ENCODE peak calls at places on chromosomes 6 and 20, in ten cellular contexts. One of them, this sample, is unnamed.

GRCh38 chr6:111154981-111155380 is 67.7 kb downstream of the SLC16A10 start:
- DNase-seq in transverse colon: no peak
- DNase-seq in esophagus muscularis mucosa: no peak
- DNase-seq in suprapubic skin: no peak
- DNase-seq in A549: no peak
- DNase-seq in ovary: no peak
- DNase-seq in upper lobe of left lung: no peak
- DNase-seq in H1: no peak
- DNase-seq in K562: no peak
- DNase-seq in GM12878: no peak
- DNase-seq in this sample: no peak

GRCh38 chr6:52551483-52552277 is 25.2 kb downstream of the TRAM2 start:
- DNase-seq in ovary: peak; percentile 50
- DNase-seq in GM12878: no peak
- DNase-seq in A549: no peak
- DNase-seq in transverse colon: peak; percentile 58
- DNase-seq in suprapubic skin: no peak
- DNase-seq in H1: no peak
- DNase-seq in esophagus muscularis mucosa: no peak
- DNase-seq in upper lobe of left lung: no peak
- DNase-seq in K562: no peak
- DNase-seq in this sample: peak; percentile 86

GRCh38 chr6:48151142-48151541 is 40.1 kb upstream of the PTCHD4 start:
- DNase-seq in suprapubic skin: no peak
- DNase-seq in A549: no peak
- DNase-seq in upper lobe of left lung: no peak
- DNase-seq in H1: no peak
- DNase-seq in GM12878: no peak
- DNase-seq in K562: no peak
- DNase-seq in transverse colon: no peak
- DNase-seq in ovary: no peak
- DNase-seq in esophagus muscularis mucosa: no peak
- DNase-seq in this sample: no peak

GRCh38 chr6:51514396-51515051 is 572.9 kb downstream of the PKHD1 start:
- DNase-seq in H1: no peak
- DNase-seq in suprapubic skin: no peak
- DNase-seq in GM12878: no peak
- DNase-seq in esophagus muscularis mucosa: no peak
- DNase-seq in ovary: no peak
- DNase-seq in upper lobe of left lung: no peak
- DNase-seq in A549: no peak
- DNase-seq in transverse colon: no peak
- DNase-seq in K562: no peak
- DNase-seq in this sample: no peak

GRCh38 chr6:46015119-46015968 is at the start of gene CLIC5:
- DNase-seq in H1: no peak
- DNase-seq in upper lobe of left lung: peak; percentile 90
- DNase-seq in suprapubic skin: no peak
- DNase-seq in ovary: peak; percentile 13
- DNase-seq in GM12878: no peak
- DNase-seq in esophagus muscularis mucosa: no peak
- DNase-seq in K562: no peak
- DNase-seq in A549: peak; percentile 8
- DNase-seq in transverse colon: peak; percentile 68
- DNase-seq in this sample: peak; percentile 38

GRCh38 chr6:50974319-50974718 is 155.6 kb downstream of the TFAP2B start:
- DNase-seq in K562: no peak
- DNase-seq in suprapubic skin: no peak
- DNase-seq in transverse colon: no peak
- DNase-seq in upper lobe of left lung: no peak
- DNase-seq in ovary: no peak
- DNase-seq in H1: no peak
- DNase-seq in esophagus muscularis mucosa: no peak
- DNase-seq in GM12878: no peak
- DNase-seq in A549: no peak
- DNase-seq in this sample: no peak

GRCh38 chr20:1323830-1324597 is 4.9 kb downstream of the SDCBP2 start:
- DNase-seq in H1: no peak
- DNase-seq in K562: no peak
- DNase-seq in ovary: peak; percentile 26
- DNase-seq in suprapubic skin: peak; percentile 53
- DNase-seq in transverse colon: no peak
- DNase-seq in esophagus muscularis mucosa: no peak
- DNase-seq in upper lobe of left lung: no peak
- DNase-seq in A549: no peak
- DNase-seq in GM12878: no peak
- DNase-seq in this sample: no peak

GRCh38 chr6:147508871-147509608 is 550 bp downstream of the SAMD5 start:
- DNase-seq in transverse colon: peak; percentile 15
- DNase-seq in A549: peak; percentile 5
- DNase-seq in K562: peak; percentile 52
- DNase-seq in ovary: peak; percentile 37
- DNase-seq in esophagus muscularis mucosa: no peak
- DNase-seq in upper lobe of left lung: peak; percentile 85
- DNase-seq in GM12878: no peak
- DNase-seq in suprapubic skin: no peak
- DNase-seq in H1: no peak
- DNase-seq in this sample: no peak

GRCh38 chr6:13953061-13953705 is 28.4 kb downstream of the RNF182 start:
- DNase-seq in H1: no peak
- DNase-seq in K562: no peak
- DNase-seq in suprapubic skin: no peak
- DNase-seq in ovary: no peak
- DNase-seq in transverse colon: no peak
- DNase-seq in GM12878: no peak
- DNase-seq in upper lobe of left lung: no peak
- DNase-seq in A549: no peak
- DNase-seq in esophagus muscularis mucosa: no peak
- DNase-seq in this sample: no peak

GRCh38 chr6:166937716-166938115 is 18.6 kb downstream of the RNASET2 start:
- DNase-seq in esophagus muscularis mucosa: no peak
- DNase-seq in H1: no peak
- DNase-seq in transverse colon: no peak
- DNase-seq in A549: no peak
- DNase-seq in GM12878: no peak
- DNase-seq in K562: no peak
- DNase-seq in upper lobe of left lung: no peak
- DNase-seq in suprapubic skin: no peak
- DNase-seq in ovary: no peak
- DNase-seq in this sample: no peak

GRCh38 chr6:68443704-68444103 is 191.4 kb upstream of the ADGRB3 start:
- DNase-seq in suprapubic skin: no peak
- DNase-seq in GM12878: no peak
- DNase-seq in upper lobe of left lung: no peak
- DNase-seq in K562: no peak
- DNase-seq in esophagus muscularis mucosa: no peak
- DNase-seq in transverse colon: no peak
- DNase-seq in A549: no peak
- DNase-seq in ovary: no peak
- DNase-seq in H1: no peak
- DNase-seq in this sample: no peak

GRCh38 chr6:68447112-68447511 is 188.0 kb upstream of the ADGRB3 start:
- DNase-seq in GM12878: no peak
- DNase-seq in upper lobe of left lung: no peak
- DNase-seq in A549: no peak
- DNase-seq in H1: no peak
- DNase-seq in esophagus muscularis mucosa: no peak
- DNase-seq in suprapubic skin: no peak
- DNase-seq in K562: no peak
- DNase-seq in ovary: no peak
- DNase-seq in transverse colon: no peak
- DNase-seq in this sample: no peak

GRCh38 chr6:68445926-68446325 is 189.2 kb upstream of the ADGRB3 start:
- DNase-seq in esophagus muscularis mucosa: no peak
- DNase-seq in K562: no peak
- DNase-seq in A549: no peak
- DNase-seq in GM12878: no peak
- DNase-seq in H1: no peak
- DNase-seq in ovary: no peak
- DNase-seq in upper lobe of left lung: no peak
- DNase-seq in transverse colon: no peak
- DNase-seq in suprapubic skin: no peak
- DNase-seq in this sample: no peak
- TF ChIP-seq EP300 in esophagus muscularis mucosa: no peak
- TF ChIP-seq EP300 in K562: no peak
- TF ChIP-seq EP300 in A549: no peak
- TF ChIP-seq EP300 in GM12878: no peak
- TF ChIP-seq EP300 in H1: no peak
- TF ChIP-seq EP300 in ovary: no peak
- TF ChIP-seq EP300 in upper lobe of left lung: no peak
- TF ChIP-seq EP300 in transverse colon: no peak
- TF ChIP-seq EP300 in suprapubic skin: no peak
- TF ChIP-seq EP300 in this sample: no peak

DNA sequence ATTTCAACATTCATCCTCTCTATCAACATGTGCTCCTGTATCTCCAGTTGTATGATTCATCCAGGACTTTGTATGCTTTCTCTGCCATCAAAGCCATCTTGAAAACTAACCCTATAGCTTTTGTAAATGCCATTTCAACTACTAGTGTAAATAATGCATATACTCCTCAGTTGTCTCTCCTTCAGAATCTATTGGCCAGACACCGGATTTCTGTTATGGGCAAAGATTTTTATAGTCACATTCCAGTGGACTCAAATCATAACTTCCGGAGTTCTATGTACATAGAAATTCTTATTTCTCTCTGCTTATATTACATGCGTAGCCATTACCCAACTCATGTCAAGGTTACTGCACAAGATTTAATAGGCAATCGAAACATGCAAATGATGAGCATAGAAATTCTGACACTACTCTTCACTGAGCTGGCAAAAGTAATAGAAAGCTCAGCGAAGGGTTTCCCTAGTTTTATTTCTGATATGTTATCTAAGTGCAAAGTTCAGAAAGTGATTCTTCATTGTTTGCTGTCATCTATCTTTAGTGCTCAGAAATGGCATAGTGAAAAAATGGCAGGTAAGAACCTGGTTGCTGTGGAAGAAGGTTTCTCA is 54.8 kb downstream of the PGM3 start:
- DNase-seq in GM12878: no peak
- DNase-seq in H1: no peak
- DNase-seq in suprapubic skin: no peak
- DNase-seq in ovary: no peak
- DNase-seq in upper lobe of left lung: no peak
- DNase-seq in K562: no peak
- DNase-seq in transverse colon: no peak
- DNase-seq in esophagus muscularis mucosa: no peak
- DNase-seq in A549: no peak
- DNase-seq in this sample: no peak
- H3K4me1 ChIP-seq in GM12878: no peaks in the 10 kb centered on the region
- H3K4me1 ChIP-seq in H1: no peaks in the 10 kb centered on the region
- H3K4me1 ChIP-seq in suprapubic skin: no peaks in the 10 kb centered on the region
- H3K4me1 ChIP-seq in ovary: no peaks in the 10 kb centered on the region
- H3K4me1 ChIP-seq in upper lobe of left lung: no peaks in the 10 kb centered on the region
- H3K4me1 ChIP-seq in K562: no peaks in the 10 kb centered on the region
- H3K4me1 ChIP-seq in transverse colon: no peaks in the 10 kb centered on the region
- H3K4me1 ChIP-seq in esophagus muscularis mucosa: no peaks in the 10 kb centered on the region
- H3K4me1 ChIP-seq in A549: no peaks in the 10 kb centered on the region
- H3K4me1 ChIP-seq in this sample: peaks cover under 1% of the 10 kb centered on the region

GRCh38 chr6:37102299-37103168 is 67.4 kb upstream of the PIM1 start:
- DNase-seq in A549: peak; percentile 48
- DNase-seq in H1: peak; percentile 73
- DNase-seq in K562: peak; percentile 81
- DNase-seq in esophagus muscularis mucosa: peak; percentile 96
- DNase-seq in GM12878: no peak
- DNase-seq in transverse colon: peak; percentile 88
- DNase-seq in upper lobe of left lung: peak; percentile 95
- DNase-seq in ovary: peak; percentile 86
- DNase-seq in suprapubic skin: peak; percentile 92
- DNase-seq in this sample: peak; percentile 84
- H3K27ac ChIP-seq in A549: peak overlapping the region; percentile 89
- H3K27ac ChIP-seq in H1: peak overlapping the region; percentile 81
- H3K27ac ChIP-seq in K562: peak overlapping the region; percentile 63
- H3K27ac ChIP-seq in esophagus muscularis mucosa: peak overlapping the region; percentile 82
- H3K27ac ChIP-seq in GM12878: no peak overlapping the region
- H3K27ac ChIP-seq in transverse colon: peak overlapping the region; percentile 87
- H3K27ac ChIP-seq in upper lobe of left lung: peak overlapping the region; percentile 89
- H3K27ac ChIP-seq in ovary: no peak overlapping the region
- H3K27ac ChIP-seq in suprapubic skin: peak overlapping the region; percentile 93
- H3K27ac ChIP-seq in this sample: peak overlapping the region; percentile 94

DNA sequence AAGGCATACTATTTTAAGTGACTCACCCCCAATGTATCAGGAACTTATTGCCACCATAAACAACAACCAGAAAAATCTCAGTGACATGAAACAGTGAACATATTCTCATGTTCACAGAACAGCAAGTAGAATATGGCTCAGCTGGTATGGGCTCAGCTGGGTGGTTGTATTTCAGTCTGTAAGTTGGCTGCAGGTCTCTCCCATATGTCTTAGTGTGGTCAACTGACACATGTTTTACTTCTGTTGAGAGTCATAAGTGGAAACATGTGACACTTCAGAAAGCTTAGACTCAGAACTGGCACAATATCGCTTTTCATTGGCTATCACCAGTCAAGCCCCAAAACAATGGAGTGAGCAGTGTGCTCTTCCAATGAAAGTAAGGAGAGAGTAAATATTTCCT is 574.1 kb downstream of the HAO1 start:
- DNase-seq in ovary: no peak
- DNase-seq in GM12878: no peak
- DNase-seq in H1: no peak
- DNase-seq in K562: no peak
- DNase-seq in upper lobe of left lung: no peak
- DNase-seq in esophagus muscularis mucosa: no peak
- DNase-seq in suprapubic skin: no peak
- DNase-seq in transverse colon: no peak
- DNase-seq in A549: no peak
- DNase-seq in this sample: no peak
- TF ChIP-seq EP300 in ovary: no peak
- TF ChIP-seq EP300 in GM12878: no peak
- TF ChIP-seq EP300 in H1: no peak
- TF ChIP-seq EP300 in K562: no peak
- TF ChIP-seq EP300 in upper lobe of left lung: no peak
- TF ChIP-seq EP300 in esophagus muscularis mucosa: no peak
- TF ChIP-seq EP300 in suprapubic skin: no peak
- TF ChIP-seq EP300 in transverse colon: no peak
- TF ChIP-seq EP300 in A549: no peak
- TF ChIP-seq EP300 in this sample: no peak

DNA sequence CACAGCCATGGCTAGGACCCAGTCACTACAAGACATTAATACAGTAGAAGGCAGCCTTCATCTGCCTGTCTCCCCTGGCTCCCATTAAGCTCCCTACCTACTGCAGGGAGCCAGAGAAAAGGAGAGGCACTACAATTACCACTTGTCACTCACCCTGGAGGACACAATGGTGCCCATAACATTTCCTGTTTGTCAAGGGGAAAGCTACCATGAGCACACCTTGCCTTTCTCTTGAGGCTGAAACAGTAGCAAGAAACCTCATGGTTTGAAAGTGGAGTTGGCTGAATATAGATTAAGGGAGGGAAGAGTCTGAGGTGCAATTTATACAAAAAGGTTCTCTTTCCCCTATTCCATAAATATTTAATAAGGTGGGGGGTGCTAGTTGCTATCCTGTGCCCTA is 27.9 kb downstream of the STK38 start:
- DNase-seq in A549: no peak
- DNase-seq in upper lobe of left lung: no peak
- DNase-seq in suprapubic skin: no peak
- DNase-seq in ovary: no peak
- DNase-seq in K562: no peak
- DNase-seq in H1: no peak
- DNase-seq in esophagus muscularis mucosa: no peak
- DNase-seq in GM12878: no peak
- DNase-seq in transverse colon: no peak
- DNase-seq in this sample: no peak
- H3K4me1 ChIP-seq in A549: peaks cover 4% of the 10 kb centered on the region
- H3K4me1 ChIP-seq in upper lobe of left lung: no peaks in the 10 kb centered on the region
- H3K4me1 ChIP-seq in suprapubic skin: peaks cover 8% of the 10 kb centered on the region
- H3K4me1 ChIP-seq in ovary: no peaks in the 10 kb centered on the region
- H3K4me1 ChIP-seq in K562: no peaks in the 10 kb centered on the region
- H3K4me1 ChIP-seq in H1: no peaks in the 10 kb centered on the region
- H3K4me1 ChIP-seq in esophagus muscularis mucosa: no peaks in the 10 kb centered on the region
- H3K4me1 ChIP-seq in GM12878: peaks cover 3% of the 10 kb centered on the region
- H3K4me1 ChIP-seq in transverse colon: no peaks in the 10 kb centered on the region
- H3K4me1 ChIP-seq in this sample: no peaks in the 10 kb centered on the region